ENCODE peak calls at places on chromosome 2, in seven cellular contexts. N is colonic mucosa; X is CD4-positive, CD25-positive, alpha-beta regulatory T cell; B is hepatocyte; H is astrocyte of the spinal cord; T is posterior cingulate gyrus; D is RPMI7951. V is an unnamed sample.

GRCh38 chr2:201420442-201421113 is 30.7 kb downstream of the TRAK2 start:
- DNase-seq in N (no peak), T (no peak), H (peak), X (no peak), D (peak), B (no peak), V (no peak)

GRCh38 chr2:170147576-170147975 is 30.4 kb upstream of the MYO3B start:
- DNase-seq in D (no peak), H (no peak), B (no peak), N (no peak), X (no peak), T (no peak), V (no peak)

GRCh38 chr2:214481204-214481603 is 70.3 kb downstream of the VWC2L start:
- DNase-seq in N (no peak), D (peak), B (peak), T (no peak), H (peak), X (no peak), V (no peak)

GRCh38 chr2:150122871-150123588 is 364.4 kb downstream of the RND3 start:
- DNase-seq in X (no peak), D (no peak), H (peak), B (no peak), N (no peak), T (no peak), V (no peak)

GRCh38 chr2:19349911-19350677 is 8.3 kb downstream of the OSR1 start:
- DNase-seq in X (no peak), T (peak), N (peak), H (peak), B (peak), D (peak), V (no peak)

GRCh38 chr2:14140009-14140408 is 492.5 kb upstream of the LRATD1 start:
- DNase-seq in H (no peak), T (no peak), X (no peak), D (no peak), N (no peak), B (no peak), V (no peak)

GRCh38 chr2:234631896-234632514 is 135.1 kb upstream of the ARL4C start:
- DNase-seq in B (no peak), T (peak), D (no peak), N (no peak), X (no peak), H (no peak), V (no peak)

GRCh38 chr2:127358044-127358443 is 29.7 kb downstream of the MAP3K2 start:
- DNase-seq in T (no peak), N (no peak), D (peak), H (no peak), X (no peak), B (no peak), V (no peak)

GRCh38 chr2:12284487-12284886 is 432.2 kb upstream of the TRIB2 start:
- DNase-seq in N (no peak), T (no peak), B (no peak), D (peak), X (no peak), H (peak), V (no peak)

GRCh38 chr2:130744287-130745117 is 10.8 kb upstream of the AMER3 start:
- DNase-seq in B (peak), H (no peak), T (no peak), D (no peak), N (peak), X (no peak), V (peak)

GRCh38 chr2:218095853-218096252 is 26.8 kb downstream of the RUFY4 start:
- DNase-seq in N (no peak), B (no peak), T (no peak), X (no peak), D (no peak), H (no peak), V (no peak)

GRCh38 chr2:239363946-239364637 is 36.7 kb downstream of the HDAC4 start:
- DNase-seq in H (no peak), X (peak), T (no peak), B (no peak), N (no peak), D (no peak), V (no peak)

GRCh38 chr2:201127128-201127521 is 11.2 kb downstream of the CFLAR start:
- DNase-seq in D (no peak), N (peak), B (no peak), X (no peak), H (no peak), T (no peak), V (no peak)

GRCh38 chr2:231634412-231634811 is 41.7 kb downstream of the TEX44 start:
- DNase-seq in H (no peak), T (no peak), N (no peak), D (no peak), X (no peak), B (no peak), V (no peak)

GRCh38 chr2:3348771-3349170 is 28.8 kb downstream of the EIPR1 start:
- DNase-seq in T (peak), B (no peak), H (no peak), X (no peak), N (no peak), D (no peak), V (no peak)